ENCODE peak calls at places on chromosomes 16 and 17, in four cellular contexts. N is heart left ventricle, T is tibial nerve, E is right lobe of liver. F is an unnamed sample.

GRCh38 chr17:4498461-4499397 is at the start of gene SPNS2:
- DNase-seq in N (peak), E (peak), T (no peak), F (no peak)

GRCh38 chr17:7854851-7855642 is at the start of gene TMEM88:
- DNase-seq in T (no peak), E (peak), N (peak), F (no peak)

GRCh38 chr16:70730944-70731343 is 45.1 kb upstream of the MTSS2 start:
- DNase-seq in N (peak), E (no peak), T (no peak), F (no peak)

GRCh38 chr17:76271669-76272540 is 6.8 kb downstream of the UBALD2 start:
- DNase-seq in E (peak), N (peak), T (no peak), F (no peak)

GRCh38 chr17:55436224-55437164 is 14.9 kb upstream of the MMD start:
- DNase-seq in T (no peak), N (no peak), E (no peak), F (no peak)

GRCh38 chr17:40499551-40500189 is 1.8 kb downstream of the TNS4 start:
- DNase-seq in T (peak), E (peak), N (peak), F (peak)

GRCh38 chr16:11201498-11202259 is 54.3 kb downstream of the SOCS1 start:
- DNase-seq in E (peak), T (no peak), N (no peak), F (peak)

GRCh38 chr17:1239210-1239609 is 31.0 kb upstream of the BHLHA9 start:
- DNase-seq in E (no peak), T (no peak), N (no peak), F (no peak)

GRCh38 chr17:12625092-12625491 is 40.6 kb upstream of the MYOCD start:
- DNase-seq in T (no peak), E (no peak), N (no peak), F (no peak)
- TF ChIP-seq CTCF in T (no peak), E (no peak), N (no peak), F (no peak)

GRCh38 chr16:8951447-8952280 is 12.0 kb downstream of the USP7 start:
- DNase-seq in T (no peak), E (no peak), N (no peak), F (no peak)
- TF ChIP-seq POLR2A in T (no peak), E (no peak), N (no peak), F (no peak)

GRCh38 chr17:78205124-78205775 is 8.8 kb upstream of the BIRC5 start:
- DNase-seq in N (no peak), E (no peak), T (no peak), F (no peak)
- H3K27ac ChIP-seq in N (no peak), E (no peak), T (no peak), F (no peak)

DNA sequence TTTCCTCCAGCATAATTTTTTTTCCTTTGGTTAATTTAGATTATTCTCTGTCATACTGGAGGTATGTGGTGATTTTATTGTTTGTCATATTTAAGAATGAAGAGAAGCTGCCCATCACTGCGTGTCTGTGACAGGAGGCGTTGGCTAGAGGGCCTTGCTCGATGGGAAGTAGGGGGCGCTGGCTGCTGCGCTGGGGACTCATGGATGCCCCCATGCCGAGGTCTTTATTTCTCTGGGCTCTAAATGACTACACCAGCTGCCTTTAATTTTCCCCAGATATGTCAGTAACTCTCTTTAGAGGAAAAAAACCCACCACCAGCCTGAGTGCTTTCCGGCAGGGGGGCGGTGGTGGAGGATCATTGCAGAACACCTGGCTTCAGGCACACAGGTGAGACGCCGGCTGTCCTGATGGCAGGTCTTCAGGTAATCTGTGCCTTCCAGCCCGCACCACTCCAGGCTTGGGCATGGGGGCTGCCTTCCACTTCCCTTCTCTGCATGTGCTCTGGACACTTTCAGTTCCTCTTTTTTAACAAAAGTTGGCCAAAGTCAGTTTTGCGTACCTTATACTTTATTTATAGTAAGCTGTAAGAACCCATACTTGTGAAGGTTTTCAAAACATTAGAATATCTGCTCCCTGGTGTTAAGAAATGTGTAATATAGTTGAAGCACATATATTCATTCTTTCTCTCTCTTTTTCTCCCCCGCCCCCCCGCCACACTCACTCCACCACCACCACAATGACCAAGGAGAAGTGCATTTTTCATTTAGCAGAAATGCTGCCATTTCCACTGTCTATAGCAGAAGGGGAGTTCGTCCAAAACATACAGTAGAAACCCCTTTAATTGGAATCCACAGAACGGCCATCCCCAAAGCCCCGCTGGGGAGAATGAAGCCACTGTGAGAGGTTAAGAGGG is 192.7 kb downstream of the RPTOR start:
- DNase-seq in E (no peak), T (no peak), N (no peak), F (no peak)
- TF ChIP-seq CTCF in E (no peak), T (no peak), N (no peak), F (no peak)

DNA sequence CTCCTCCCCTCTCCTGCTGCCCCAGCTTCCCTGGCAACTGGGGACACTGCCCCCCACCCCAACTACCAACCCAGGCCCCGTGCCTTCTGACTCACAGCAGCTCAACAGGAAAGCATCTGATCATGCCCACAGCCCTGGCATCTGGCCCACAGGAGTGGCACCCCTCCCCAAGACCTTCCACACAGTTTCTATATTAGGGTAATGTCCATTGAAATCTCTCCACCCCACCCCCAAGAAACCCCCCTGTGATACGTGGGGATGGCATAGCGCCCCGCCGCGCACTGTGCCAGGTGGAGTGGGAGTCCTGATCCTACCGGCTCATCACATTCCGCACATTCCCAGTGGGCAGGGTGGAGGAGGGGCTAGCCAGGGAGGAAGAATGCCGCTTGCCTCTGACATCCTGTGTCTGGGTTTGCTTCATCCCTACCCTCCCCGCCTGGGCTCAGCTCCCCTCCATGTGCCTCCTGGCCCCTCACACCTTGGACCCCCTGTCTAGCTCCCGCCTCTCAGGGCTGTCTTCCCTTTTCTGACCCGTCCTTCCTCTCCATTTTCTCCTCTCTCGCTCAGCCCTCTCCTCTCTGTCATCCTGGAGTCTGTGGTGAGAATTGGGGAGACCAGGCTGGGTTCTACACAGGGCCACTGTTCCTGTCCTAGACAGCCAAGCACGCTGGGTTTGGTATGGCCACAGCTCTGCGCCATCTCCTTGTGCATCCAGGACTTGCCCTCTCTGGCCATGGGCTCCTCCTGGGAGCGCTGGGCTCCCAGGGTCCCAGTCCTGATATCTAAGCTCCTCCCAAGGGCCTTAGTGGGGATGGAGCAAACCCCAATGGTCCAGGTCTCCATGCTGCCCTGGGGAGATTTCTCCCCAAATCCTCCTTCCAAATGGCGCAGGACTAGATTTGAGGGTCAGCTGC is 27.4 kb upstream of the ITGA3 start:
- DNase-seq in T (no peak), E (no peak), N (no peak), F (no peak)
- TF ChIP-seq POLR2A in T (no peak), E (no peak), N (no peak), F (no peak)

GRCh38 chr17:71809537-71809936 is 311.3 kb upstream of the SOX9 start:
- DNase-seq in E (no peak), N (no peak), T (no peak), F (no peak)
- H3K27ac ChIP-seq in E (no peak), N (no peak), T (no peak), F (no peak)

DNA sequence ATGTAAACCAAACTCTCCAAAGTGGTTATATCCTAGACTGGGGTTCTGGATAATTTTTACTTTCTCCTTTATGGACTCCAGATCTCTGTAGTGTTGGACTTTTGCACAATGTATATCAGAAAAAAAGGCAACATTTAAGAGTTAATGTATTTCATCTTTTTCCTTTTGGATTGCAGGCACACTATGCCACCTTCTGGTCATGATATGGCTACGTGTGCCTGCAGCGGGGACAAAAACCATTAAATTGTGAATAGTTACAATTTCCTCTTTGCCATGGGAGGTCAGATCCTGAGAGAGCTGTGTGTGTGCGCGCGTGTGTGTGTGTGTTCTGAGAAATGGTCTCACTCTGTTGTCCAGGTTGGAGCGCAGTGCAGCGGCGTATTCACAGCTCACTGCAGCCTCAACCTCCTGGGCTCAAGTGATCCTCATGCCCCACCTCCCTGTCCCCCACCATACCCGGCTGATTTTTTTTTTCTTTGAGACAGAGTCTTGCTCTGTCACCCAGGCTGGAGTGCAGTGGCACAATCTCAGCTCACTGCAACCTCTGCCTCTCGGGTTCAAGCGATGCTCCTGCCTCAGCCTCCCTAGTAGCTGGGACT is 4.3 kb upstream of the SGF29 start:
- DNase-seq in T (no peak), N (no peak), E (no peak), F (no peak)
- TF ChIP-seq CTCF in T (peak), N (peak), E (peak), F (peak)

GRCh38 chr17:58082341-58082869 is 814 bp upstream of the DYNLL2 start:
- DNase-seq in N (no peak), E (no peak), T (no peak), F (no peak)

GRCh38 chr17:58084317-58084981 is 1.2 kb downstream of the DYNLL2 start:
- DNase-seq in E (no peak), T (no peak), N (peak), F (peak)

GRCh38 chr17:58081641-58082340 is 1.4 kb upstream of the DYNLL2 start:
- DNase-seq in T (no peak), N (no peak), E (no peak), F (no peak)

GRCh38 chr17:58083491-58084316 is 485 bp downstream of the DYNLL2 start:
- DNase-seq in N (peak), E (peak), T (no peak), F (peak)

DNA sequence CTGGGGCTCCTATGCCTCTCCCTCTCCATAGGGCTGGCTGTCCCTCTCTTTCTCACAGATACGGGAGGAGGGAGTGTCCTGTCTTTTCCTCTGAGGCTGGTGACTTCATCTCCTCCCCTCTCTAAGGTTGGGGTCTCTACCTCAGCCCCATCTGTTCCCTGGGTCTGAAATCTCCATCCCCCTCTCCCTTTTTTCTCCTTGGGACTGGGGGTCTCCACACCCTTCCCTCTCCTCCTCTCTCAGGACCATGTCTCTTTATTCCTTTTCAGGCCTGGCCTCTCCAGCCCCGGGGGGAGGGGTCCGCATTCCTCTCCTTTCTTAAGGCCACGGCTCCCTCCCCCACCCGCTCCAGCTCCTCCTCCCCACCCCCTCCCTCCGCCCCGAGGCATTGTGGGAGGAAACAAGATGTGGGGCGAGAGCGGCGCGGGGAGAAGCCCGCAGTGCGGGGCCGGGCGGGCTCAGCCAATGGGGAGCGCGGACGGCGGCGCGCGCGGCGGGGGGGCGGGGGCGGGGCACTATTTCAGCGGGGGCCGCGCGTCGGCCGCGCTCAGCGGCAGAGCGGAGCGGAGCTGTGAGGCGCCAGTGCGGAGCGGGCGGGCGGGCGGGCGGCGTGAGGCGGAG is at the start of gene DYNLL2:
- DNase-seq in T (peak), E (peak), N (peak), F (peak)
- TF ChIP-seq POLR2A in T (no peak), E (no peak), N (no peak), F (no peak)

GRCh38 chr17:48004973-48005372 is 32.6 kb downstream of the COPZ2 start:
- DNase-seq in E (no peak), T (no peak), N (no peak), F (no peak)
- H3K27ac ChIP-seq in E (no peak), T (no peak), N (no peak), F (peak)

GRCh38 chr16:9012848-9013507 is 49.3 kb upstream of the USP7 start:
- DNase-seq in N (no peak), E (no peak), T (no peak), F (no peak)
- TF ChIP-seq CTCF in N (no peak), E (no peak), T (no peak), F (no peak)